ENCODE peak calls at places on chromosomes 16 and 17, in ten cellular contexts. One of them, this sample, is unnamed.

GRCh38 chr16:67663151-67663876 is 2.6 kb downstream of the PARD6A start:
- DNase-seq in AG04450: no peak
- DNase-seq in stimulated activated CD4-positive, alpha-beta T cell treated with anti-CD3 and anti-CD28 coated beads, Interleukin-1b, Interleukin-23, amount 100 ng/mL, for 1 hour: no peak
- DNase-seq in brain pericyte: no peak
- DNase-seq in MV-4-11: peak
- DNase-seq in fibroblast of lung: no peak
- DNase-seq in NCI-H1930: no peak
- DNase-seq in ELF-1: no peak
- DNase-seq in lower leg skin: no peak
- DNase-seq in T-helper 22 cell: no peak
- DNase-seq in this sample: no peak

GRCh38 chr16:30841332-30841731 is 52.5 kb downstream of the BCL7C start:
- DNase-seq in T-helper 22 cell: no peak
- DNase-seq in lower leg skin: no peak
- DNase-seq in fibroblast of lung: no peak
- DNase-seq in ELF-1: peak
- DNase-seq in NCI-H1930: no peak
- DNase-seq in MV-4-11: no peak
- DNase-seq in stimulated activated CD4-positive, alpha-beta T cell treated with anti-CD3 and anti-CD28 coated beads, Interleukin-1b, Interleukin-23, amount 100 ng/mL, for 1 hour: no peak
- DNase-seq in brain pericyte: no peak
- DNase-seq in AG04450: no peak
- DNase-seq in this sample: no peak

GRCh38 chr17:56149266-56150036 is 3.8 kb upstream of the ANKFN1 start:
- DNase-seq in MV-4-11: no peak
- DNase-seq in brain pericyte: no peak
- DNase-seq in AG04450: no peak
- DNase-seq in ELF-1: no peak
- DNase-seq in NCI-H1930: no peak
- DNase-seq in stimulated activated CD4-positive, alpha-beta T cell treated with anti-CD3 and anti-CD28 coated beads, Interleukin-1b, Interleukin-23, amount 100 ng/mL, for 1 hour: no peak
- DNase-seq in lower leg skin: no peak
- DNase-seq in fibroblast of lung: no peak
- DNase-seq in T-helper 22 cell: no peak
- DNase-seq in this sample: no peak

GRCh38 chr16:47499080-47499699 is 38.1 kb downstream of the PHKB start:
- DNase-seq in stimulated activated CD4-positive, alpha-beta T cell treated with anti-CD3 and anti-CD28 coated beads, Interleukin-1b, Interleukin-23, amount 100 ng/mL, for 1 hour: no peak
- DNase-seq in AG04450: no peak
- DNase-seq in ELF-1: no peak
- DNase-seq in lower leg skin: no peak
- DNase-seq in fibroblast of lung: no peak
- DNase-seq in NCI-H1930: no peak
- DNase-seq in T-helper 22 cell: no peak
- DNase-seq in MV-4-11: no peak
- DNase-seq in brain pericyte: no peak
- DNase-seq in this sample: no peak

GRCh38 chr17:31564883-31565297 is 173.4 kb downstream of the RAB11FIP4 start:
- DNase-seq in brain pericyte: no peak
- DNase-seq in fibroblast of lung: peak
- DNase-seq in MV-4-11: peak
- DNase-seq in stimulated activated CD4-positive, alpha-beta T cell treated with anti-CD3 and anti-CD28 coated beads, Interleukin-1b, Interleukin-23, amount 100 ng/mL, for 1 hour: no peak
- DNase-seq in T-helper 22 cell: no peak
- DNase-seq in NCI-H1930: no peak
- DNase-seq in ELF-1: peak
- DNase-seq in AG04450: no peak
- DNase-seq in lower leg skin: no peak
- DNase-seq in this sample: no peak

GRCh38 chr17:35947156-35947585 is 3.7 kb upstream of the LYZL6 start:
- DNase-seq in brain pericyte: no peak
- DNase-seq in AG04450: no peak
- DNase-seq in lower leg skin: no peak
- DNase-seq in fibroblast of lung: peak
- DNase-seq in T-helper 22 cell: no peak
- DNase-seq in MV-4-11: peak
- DNase-seq in ELF-1: peak
- DNase-seq in NCI-H1930: peak
- DNase-seq in stimulated activated CD4-positive, alpha-beta T cell treated with anti-CD3 and anti-CD28 coated beads, Interleukin-1b, Interleukin-23, amount 100 ng/mL, for 1 hour: no peak
- DNase-seq in this sample: no peak

GRCh38 chr16:30368122-30368791 is 2.0 kb downstream of the TBC1D10B start:
- DNase-seq in brain pericyte: no peak
- DNase-seq in fibroblast of lung: peak
- DNase-seq in NCI-H1930: no peak
- DNase-seq in T-helper 22 cell: no peak
- DNase-seq in AG04450: no peak
- DNase-seq in lower leg skin: no peak
- DNase-seq in ELF-1: no peak
- DNase-seq in MV-4-11: peak
- DNase-seq in stimulated activated CD4-positive, alpha-beta T cell treated with anti-CD3 and anti-CD28 coated beads, Interleukin-1b, Interleukin-23, amount 100 ng/mL, for 1 hour: no peak
- DNase-seq in this sample: no peak

GRCh38 chr16:65249768-65250167 is 127.9 kb upstream of the CDH11 start:
- DNase-seq in ELF-1: peak
- DNase-seq in lower leg skin: peak
- DNase-seq in MV-4-11: no peak
- DNase-seq in AG04450: no peak
- DNase-seq in fibroblast of lung: no peak
- DNase-seq in NCI-H1930: no peak
- DNase-seq in T-helper 22 cell: no peak
- DNase-seq in stimulated activated CD4-positive, alpha-beta T cell treated with anti-CD3 and anti-CD28 coated beads, Interleukin-1b, Interleukin-23, amount 100 ng/mL, for 1 hour: no peak
- DNase-seq in brain pericyte: no peak
- DNase-seq in this sample: no peak

GRCh38 chr16:72848759-72849664 is 198.9 kb downstream of the ZFHX3 start:
- DNase-seq in NCI-H1930: no peak
- DNase-seq in stimulated activated CD4-positive, alpha-beta T cell treated with anti-CD3 and anti-CD28 coated beads, Interleukin-1b, Interleukin-23, amount 100 ng/mL, for 1 hour: no peak
- DNase-seq in lower leg skin: peak
- DNase-seq in T-helper 22 cell: no peak
- DNase-seq in AG04450: peak
- DNase-seq in fibroblast of lung: peak
- DNase-seq in brain pericyte: peak
- DNase-seq in ELF-1: peak
- DNase-seq in MV-4-11: no peak
- DNase-seq in this sample: peak

GRCh38 chr16:78659668-78660217 is 560.3 kb downstream of the WWOX start:
- DNase-seq in stimulated activated CD4-positive, alpha-beta T cell treated with anti-CD3 and anti-CD28 coated beads, Interleukin-1b, Interleukin-23, amount 100 ng/mL, for 1 hour: no peak
- DNase-seq in NCI-H1930: peak
- DNase-seq in T-helper 22 cell: no peak
- DNase-seq in AG04450: no peak
- DNase-seq in MV-4-11: no peak
- DNase-seq in ELF-1: no peak
- DNase-seq in lower leg skin: no peak
- DNase-seq in fibroblast of lung: no peak
- DNase-seq in brain pericyte: no peak
- DNase-seq in this sample: no peak

GRCh38 chr16:49281843-49282642 is 405 bp upstream of the CBLN1 start:
- DNase-seq in brain pericyte: no peak
- DNase-seq in AG04450: no peak
- DNase-seq in ELF-1: peak
- DNase-seq in lower leg skin: no peak
- DNase-seq in MV-4-11: peak
- DNase-seq in NCI-H1930: peak
- DNase-seq in T-helper 22 cell: no peak
- DNase-seq in fibroblast of lung: peak
- DNase-seq in stimulated activated CD4-positive, alpha-beta T cell treated with anti-CD3 and anti-CD28 coated beads, Interleukin-1b, Interleukin-23, amount 100 ng/mL, for 1 hour: no peak
- DNase-seq in this sample: peak

GRCh38 chr16:1800703-1801102 is 7.2 kb upstream of the IGFALS start:
- DNase-seq in NCI-H1930: no peak
- DNase-seq in MV-4-11: no peak
- DNase-seq in brain pericyte: no peak
- DNase-seq in fibroblast of lung: no peak
- DNase-seq in T-helper 22 cell: no peak
- DNase-seq in ELF-1: no peak
- DNase-seq in AG04450: no peak
- DNase-seq in stimulated activated CD4-positive, alpha-beta T cell treated with anti-CD3 and anti-CD28 coated beads, Interleukin-1b, Interleukin-23, amount 100 ng/mL, for 1 hour: no peak
- DNase-seq in lower leg skin: no peak
- DNase-seq in this sample: no peak

GRCh38 chr17:79831367-79832210 is 7.7 kb downstream of the CBX4 start:
- DNase-seq in lower leg skin: peak
- DNase-seq in AG04450: no peak
- DNase-seq in fibroblast of lung: peak
- DNase-seq in NCI-H1930: no peak
- DNase-seq in MV-4-11: no peak
- DNase-seq in ELF-1: no peak
- DNase-seq in brain pericyte: no peak
- DNase-seq in T-helper 22 cell: no peak
- DNase-seq in stimulated activated CD4-positive, alpha-beta T cell treated with anti-CD3 and anti-CD28 coated beads, Interleukin-1b, Interleukin-23, amount 100 ng/mL, for 1 hour: no peak
- DNase-seq in this sample: no peak

GRCh38 chr17:30922235-30922993 is 669 bp downstream of the ADAP2 start:
- DNase-seq in NCI-H1930: no peak
- DNase-seq in T-helper 22 cell: no peak
- DNase-seq in stimulated activated CD4-positive, alpha-beta T cell treated with anti-CD3 and anti-CD28 coated beads, Interleukin-1b, Interleukin-23, amount 100 ng/mL, for 1 hour: no peak
- DNase-seq in AG04450: no peak
- DNase-seq in brain pericyte: no peak
- DNase-seq in lower leg skin: peak
- DNase-seq in ELF-1: peak
- DNase-seq in MV-4-11: no peak
- DNase-seq in fibroblast of lung: no peak
- DNase-seq in this sample: no peak

GRCh38 chr17:74190154-74190553 is 13.3 kb upstream of the RPL38 start:
- DNase-seq in T-helper 22 cell: no peak
- DNase-seq in AG04450: no peak
- DNase-seq in MV-4-11: peak
- DNase-seq in stimulated activated CD4-positive, alpha-beta T cell treated with anti-CD3 and anti-CD28 coated beads, Interleukin-1b, Interleukin-23, amount 100 ng/mL, for 1 hour: no peak
- DNase-seq in lower leg skin: no peak
- DNase-seq in fibroblast of lung: peak
- DNase-seq in ELF-1: no peak
- DNase-seq in brain pericyte: no peak
- DNase-seq in NCI-H1930: no peak
- DNase-seq in this sample: no peak

GRCh38 chr16:47643610-47644009 is 182.5 kb downstream of the PHKB start:
- DNase-seq in AG04450: no peak
- DNase-seq in fibroblast of lung: no peak
- DNase-seq in ELF-1: no peak
- DNase-seq in brain pericyte: no peak
- DNase-seq in MV-4-11: peak
- DNase-seq in lower leg skin: no peak
- DNase-seq in stimulated activated CD4-positive, alpha-beta T cell treated with anti-CD3 and anti-CD28 coated beads, Interleukin-1b, Interleukin-23, amount 100 ng/mL, for 1 hour: no peak
- DNase-seq in NCI-H1930: no peak
- DNase-seq in T-helper 22 cell: no peak
- DNase-seq in this sample: no peak

GRCh38 chr17:18966831-18967624 is 15.1 kb downstream of the SLC5A10 start:
- DNase-seq in MV-4-11: no peak
- DNase-seq in AG04450: no peak
- DNase-seq in T-helper 22 cell: no peak
- DNase-seq in stimulated activated CD4-positive, alpha-beta T cell treated with anti-CD3 and anti-CD28 coated beads, Interleukin-1b, Interleukin-23, amount 100 ng/mL, for 1 hour: no peak
- DNase-seq in lower leg skin: no peak
- DNase-seq in brain pericyte: no peak
- DNase-seq in fibroblast of lung: peak
- DNase-seq in ELF-1: no peak
- DNase-seq in NCI-H1930: no peak
- DNase-seq in this sample: no peak

GRCh38 chr17:14792751-14793150 is 472.4 kb downstream of the PMP22 start:
- DNase-seq in lower leg skin: no peak
- DNase-seq in brain pericyte: no peak
- DNase-seq in ELF-1: no peak
- DNase-seq in stimulated activated CD4-positive, alpha-beta T cell treated with anti-CD3 and anti-CD28 coated beads, Interleukin-1b, Interleukin-23, amount 100 ng/mL, for 1 hour: no peak
- DNase-seq in MV-4-11: no peak
- DNase-seq in T-helper 22 cell: no peak
- DNase-seq in NCI-H1930: no peak
- DNase-seq in AG04450: no peak
- DNase-seq in fibroblast of lung: no peak
- DNase-seq in this sample: no peak

GRCh38 chr17:8041980-8042379 is 3.1 kb downstream of the ALOX15B start:
- DNase-seq in stimulated activated CD4-positive, alpha-beta T cell treated with anti-CD3 and anti-CD28 coated beads, Interleukin-1b, Interleukin-23, amount 100 ng/mL, for 1 hour: no peak
- DNase-seq in MV-4-11: no peak
- DNase-seq in ELF-1: no peak
- DNase-seq in brain pericyte: no peak
- DNase-seq in NCI-H1930: no peak
- DNase-seq in fibroblast of lung: no peak
- DNase-seq in AG04450: no peak
- DNase-seq in T-helper 22 cell: no peak
- DNase-seq in lower leg skin: peak
- DNase-seq in this sample: no peak

GRCh38 chr16:9049241-9049640 is 42.2 kb upstream of the HAPSTR1 start:
- DNase-seq in lower leg skin: no peak
- DNase-seq in NCI-H1930: no peak
- DNase-seq in stimulated activated CD4-positive, alpha-beta T cell treated with anti-CD3 and anti-CD28 coated beads, Interleukin-1b, Interleukin-23, amount 100 ng/mL, for 1 hour: no peak
- DNase-seq in brain pericyte: no peak
- DNase-seq in T-helper 22 cell: no peak
- DNase-seq in fibroblast of lung: peak
- DNase-seq in MV-4-11: no peak
- DNase-seq in AG04450: peak
- DNase-seq in ELF-1: no peak
- DNase-seq in this sample: no peak

GRCh38 chr17:39036009-39036408 is 68.8 kb upstream of the FBXO47 start:
- DNase-seq in T-helper 22 cell: no peak
- DNase-seq in brain pericyte: no peak
- DNase-seq in AG04450: no peak
- DNase-seq in lower leg skin: peak
- DNase-seq in MV-4-11: no peak
- DNase-seq in stimulated activated CD4-positive, alpha-beta T cell treated with anti-CD3 and anti-CD28 coated beads, Interleukin-1b, Interleukin-23, amount 100 ng/mL, for 1 hour: no peak
- DNase-seq in ELF-1: peak
- DNase-seq in fibroblast of lung: no peak
- DNase-seq in NCI-H1930: no peak
- DNase-seq in this sample: no peak

This sample was measured in pulmonary artery endothelial cell.